ENCODE peak calls at places on chromosomes 4 and X, in four cellular contexts. P, Z, D and X are unnamed samples.

GRCh38 chrX:29044802-29045201 is 457.6 kb downstream of the IL1RAPL1 start:
- DNase-seq in P (no peak), Z (no peak), D (no peak), X (no peak)

GRCh38 chr4:26048378-26048882 is 134.4 kb downstream of the SMIM20 start:
- DNase-seq in P (no peak), Z (no peak), D (peak), X (no peak)

GRCh38 chr4:156738756-156739155 is 232.8 kb downstream of the PDGFC start:
- DNase-seq in P (no peak), Z (no peak), D (no peak), X (no peak)

GRCh38 chr4:17578482-17578891 is 1.5 kb downstream of the LAP3 start:
- DNase-seq in P (no peak), Z (no peak), D (no peak), X (no peak)

GRCh38 chr4:81426770-81427604 is 44.7 kb downstream of the RASGEF1B start:
- DNase-seq in P (no peak), Z (no peak), D (no peak), X (no peak)

GRCh38 chrX:152635941-152636340 is 1.8 kb upstream of the GABRQ start:
- DNase-seq in P (no peak), Z (peak), D (no peak), X (no peak)

GRCh38 chrX:39675619-39676018 is 422.1 kb downstream of the BCOR start:
- DNase-seq in P (no peak), Z (no peak), D (no peak), X (no peak)

GRCh38 chr4:53510981-53511380 is 80.3 kb downstream of the LNX1 start:
- DNase-seq in P (no peak), Z (no peak), D (no peak), X (no peak)

GRCh38 chrX:13685126-13685763 is 3.7 kb upstream of the RAB9A start:
- DNase-seq in P (no peak), Z (no peak), D (no peak), X (no peak)

GRCh38 chr4:87543835-87544461 is 14.8 kb upstream of the SPARCL1 start:
- DNase-seq in P (no peak), Z (peak), D (no peak), X (no peak)

DNA sequence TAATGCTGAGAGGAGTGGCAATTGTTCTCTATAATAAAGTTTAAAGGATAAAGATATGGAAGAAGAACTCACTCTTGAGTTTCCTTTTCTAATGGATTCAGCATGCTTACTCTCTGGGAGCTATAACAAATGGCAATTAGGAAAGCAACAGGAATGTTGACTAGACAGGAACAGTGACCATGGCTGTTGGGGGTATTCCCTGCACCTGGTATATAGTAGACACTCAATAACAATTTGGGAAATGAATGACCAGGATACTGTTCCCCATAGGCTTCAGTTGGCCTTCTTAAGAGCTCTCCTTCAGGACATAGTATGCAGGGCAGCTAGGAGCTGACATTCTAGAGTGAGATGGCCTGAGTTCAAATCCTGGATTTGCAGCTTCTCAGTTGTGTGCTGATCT is 1.8 kb downstream of the LIMCH1 start:
- DNase-seq in P (no peak), Z (no peak), D (no peak), X (no peak)
- H3K4me3 ChIP-seq in P (peak), Z (no peak), D (no peak), X (peak)

DNA sequence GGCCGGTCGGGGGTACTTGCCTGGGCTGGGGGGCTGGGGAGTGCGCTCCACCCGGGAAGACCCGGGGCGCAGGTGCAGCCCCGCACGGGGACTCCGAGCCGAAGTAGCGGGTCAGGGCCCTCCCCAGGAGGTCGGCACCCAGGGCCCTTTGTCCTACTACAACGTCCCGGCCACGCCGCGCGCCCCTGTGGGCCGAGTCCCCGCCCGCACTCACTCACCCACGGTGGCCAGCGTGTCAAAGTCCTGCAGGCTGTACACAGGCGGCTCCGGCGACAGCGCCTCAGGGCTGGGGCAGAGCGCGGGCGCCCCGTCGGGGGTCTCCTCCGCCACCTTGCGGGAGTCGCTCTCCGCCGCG is 602 bp downstream of the PRKX start:
- DNase-seq in P (peak), Z (peak), D (no peak), X (no peak)
- H3K4me3 ChIP-seq in P (peak), Z (peak), D (peak), X (peak)

GRCh38 chrX:103464071-103464773 is 55.1 kb downstream of the RAB40A start:
- DNase-seq in P (no peak), Z (peak), D (no peak), X (no peak)
- H3K4me3 ChIP-seq in P (peak), Z (peak), D (peak), X (peak)

GRCh38 chr4:138217567-138217966 is 24.6 kb downstream of the SLC7A11 start:
- DNase-seq in P (no peak), Z (peak), D (no peak), X (no peak)

GRCh38 chr4:138218976-138219375 is 23.2 kb downstream of the SLC7A11 start:
- DNase-seq in P (no peak), Z (no peak), D (no peak), X (no peak)

GRCh38 chr4:138222041-138222440 is 20.1 kb downstream of the SLC7A11 start:
- DNase-seq in P (no peak), Z (peak), D (no peak), X (no peak)

GRCh38 chr4:138216272-138216867 is 25.8 kb downstream of the SLC7A11 start:
- DNase-seq in P (no peak), Z (peak), D (no peak), X (no peak)
- H3K4me3 ChIP-seq in P (no peak), Z (no peak), D (no peak), X (no peak)

GRCh38 chr4:176781739-176782100 is 11.0 kb downstream of the VEGFC start:
- DNase-seq in P (no peak), Z (no peak), D (no peak), X (no peak)
- H3K4me3 ChIP-seq in P (no peak), Z (no peak), D (no peak), X (peak)

GRCh38 chr4:112144546-112145325 is 518 bp upstream of the FAM241A start:
- DNase-seq in P (peak), Z (no peak), D (peak), X (peak)
- H3K4me3 ChIP-seq in P (peak), Z (peak), D (no peak), X (peak)